ENCODE peak calls at places on chromosomes 7 and 10, in seven cellular contexts. O is adipocyte, H is upper lobe of left lung, T is neural progenitor cell, Y is ascending aorta, M is mammary epithelial cell, X is aorta. R is an unnamed sample. For H3K4me1, the result is how much of the 10 kb centered on the place peaks cover.

GRCh38 chr10:35386594-35387174 is 50.4 kb downstream of the CCNY start:
- DNase-seq in O (peak), H (no peak), T (peak), Y (no peak), M (no peak), X (no peak), R (no peak)

GRCh38 chr7:22872087-22872807 is 49.6 kb upstream of the TOMM7 start:
- DNase-seq in O (no peak), H (no peak), T (no peak), Y (no peak), M (no peak), X (no peak), R (no peak)

GRCh38 chr7:35257251-35258124 is 3.6 kb upstream of the TBX20 start:
- DNase-seq in O (no peak), H (no peak), T (peak), Y (no peak), M (no peak), X (no peak), R (no peak)

GRCh38 chr7:4878336-4879335 is 4.9 kb downstream of the RADIL start:
- DNase-seq in O (no peak), H (no peak), T (no peak), Y (no peak), M (peak), X (no peak), R (peak)

GRCh38 chr7:66869660-66870450 is 51.2 kb upstream of the TMEM248 start:
- DNase-seq in O (no peak), H (no peak), T (no peak), Y (no peak), M (no peak), X (no peak), R (no peak)

GRCh38 chr10:31623466-31623865 is 304.4 kb downstream of the ZEB1 start:
- DNase-seq in O (peak), H (no peak), T (no peak), Y (no peak), M (no peak), X (no peak), R (no peak)

GRCh38 chr10:122344741-122345258 is 29.7 kb upstream of the PLEKHA1 start:
- DNase-seq in O (peak), H (no peak), T (no peak), Y (peak), M (no peak), X (no peak), R (no peak)

GRCh38 chr10:4635394-4635793 is 190.6 kb upstream of the AKR1E2 start:
- DNase-seq in O (no peak), H (no peak), T (no peak), Y (no peak), M (no peak), X (no peak), R (no peak)

GRCh38 chr10:43206391-43207235 is 60.3 kb downstream of the RASGEF1A start:
- DNase-seq in O (no peak), H (peak), T (no peak), Y (peak), M (no peak), X (peak), R (peak)

GRCh38 chr7:41816111-41816510 is 113.2 kb upstream of the INHBA start:
- DNase-seq in O (no peak), H (no peak), T (no peak), Y (no peak), M (no peak), X (no peak), R (no peak)

GRCh38 chr7:151866761-151867650 is 9.9 kb downstream of the PRKAG2 start:
- DNase-seq in O (no peak), H (no peak), T (no peak), Y (no peak), M (no peak), X (peak), R (no peak)

GRCh38 chr7:138460176-138460648 is at the start of gene TRIM24:
- DNase-seq in O (no peak), H (peak), T (no peak), Y (no peak), M (no peak), X (peak), R (peak)

GRCh38 chr10:103967433-103968142 is 648 bp downstream of the SLK start:
- DNase-seq in O (peak), H (peak), T (peak), Y (peak), M (peak), X (no peak), R (no peak)

GRCh38 chr7:144717720-144718119 is 118.1 kb downstream of the TPK1 start:
- DNase-seq in O (no peak), H (no peak), T (no peak), Y (no peak), M (no peak), X (no peak), R (no peak)

GRCh38 chr7:142391191-142391992 is 133.5 kb upstream of the PRSS58 start:
- DNase-seq in O (peak), H (no peak), T (peak), Y (no peak), M (peak), X (no peak), R (no peak)

GRCh38 chr7:41116817-41117216 is 586.1 kb downstream of the INHBA start:
- DNase-seq in O (no peak), H (no peak), T (no peak), Y (no peak), M (peak), X (no peak), R (no peak)

DNA sequence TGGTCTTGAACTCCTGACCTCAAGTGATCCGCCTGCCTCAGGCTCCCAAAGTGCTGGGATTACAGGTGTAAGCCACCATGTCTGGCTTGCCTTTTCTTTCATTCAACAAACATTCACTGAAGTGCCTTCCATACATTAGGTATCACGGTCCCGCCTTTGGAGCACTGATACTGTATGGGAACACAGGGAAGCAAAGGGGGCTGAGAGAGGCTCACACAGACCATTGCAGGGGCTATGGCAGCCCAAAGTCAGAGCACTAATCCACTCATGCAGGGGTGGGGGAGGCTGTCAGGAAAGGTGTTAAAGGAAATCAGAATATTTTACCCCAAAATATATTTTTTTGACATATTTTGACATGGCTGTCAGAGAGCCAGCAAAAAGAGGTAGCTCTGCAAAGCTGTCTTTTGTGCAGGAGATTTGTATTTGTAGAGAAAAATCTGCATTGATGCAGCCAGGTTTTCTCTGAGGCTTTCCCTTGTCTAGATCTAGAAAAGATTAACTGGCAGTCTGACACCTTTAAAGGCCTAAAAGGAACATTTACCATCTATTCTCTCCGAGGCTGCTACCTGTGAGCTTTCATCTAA is 42.0 kb upstream of the PDLIM1 start:
- DNase-seq in O (no peak), H (no peak), T (no peak), Y (no peak), M (no peak), X (no peak), R (no peak)
- H3K4me1 ChIP-seq in O (under half), H (under half), T (under half), Y (half or more), M (under half), X (under half), R (under half)

GRCh38 chr10:15351099-15351820 is 19.8 kb downstream of the FAM171A1 start:
- DNase-seq in O (no peak), H (no peak), T (no peak), Y (peak), M (no peak), X (no peak), R (no peak)
- H3K4me1 ChIP-seq in O (under half), H (under half), T (under half), Y (under half), M (under half), X (under half), R (under half)

GRCh38 chr7:75985518-75986146 is 8.8 kb downstream of the TMEM120A start:
- DNase-seq in O (no peak), H (no peak), T (no peak), Y (no peak), M (no peak), X (peak), R (peak)
- H3K4me1 ChIP-seq in O (under half), H (under half), T (under half), Y (under half), M (under half), X (under half), R (under half)

GRCh38 chr10:79328147-79328701 is 19.0 kb upstream of the PPIF start:
- DNase-seq in O (no peak), H (no peak), T (no peak), Y (no peak), M (no peak), X (no peak), R (no peak)
- H3K4me1 ChIP-seq in O (under half), H (under half), T (under half), Y (under half), M (under half), X (under half), R (under half)

DNA sequence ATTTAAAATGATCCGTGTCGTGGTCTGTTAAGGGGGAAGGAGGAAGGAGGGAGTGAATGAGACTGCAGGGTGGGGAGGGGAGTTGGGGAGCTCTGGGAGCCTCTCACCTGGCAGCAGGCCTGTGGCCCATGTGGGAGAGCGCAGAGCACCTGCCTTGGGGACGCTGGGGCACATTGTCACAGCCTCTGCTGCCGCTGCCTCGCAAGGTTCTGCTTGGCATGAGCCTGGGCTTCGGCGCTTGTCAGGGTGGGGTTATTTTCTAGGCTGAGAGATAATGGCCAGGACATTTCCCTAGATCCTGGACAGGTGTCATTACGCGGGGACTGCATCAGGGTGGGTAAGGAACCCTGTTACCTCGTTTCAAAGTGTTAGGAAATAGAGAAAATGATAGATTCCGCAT is 2.2 kb upstream of the SUN1 start:
- DNase-seq in O (no peak), H (no peak), T (no peak), Y (no peak), M (no peak), X (no peak), R (no peak)
- H3K4me1 ChIP-seq in O (half or more), H (half or more), T (under half), Y (half or more), M (under half), X (under half), R (half or more)

DNA sequence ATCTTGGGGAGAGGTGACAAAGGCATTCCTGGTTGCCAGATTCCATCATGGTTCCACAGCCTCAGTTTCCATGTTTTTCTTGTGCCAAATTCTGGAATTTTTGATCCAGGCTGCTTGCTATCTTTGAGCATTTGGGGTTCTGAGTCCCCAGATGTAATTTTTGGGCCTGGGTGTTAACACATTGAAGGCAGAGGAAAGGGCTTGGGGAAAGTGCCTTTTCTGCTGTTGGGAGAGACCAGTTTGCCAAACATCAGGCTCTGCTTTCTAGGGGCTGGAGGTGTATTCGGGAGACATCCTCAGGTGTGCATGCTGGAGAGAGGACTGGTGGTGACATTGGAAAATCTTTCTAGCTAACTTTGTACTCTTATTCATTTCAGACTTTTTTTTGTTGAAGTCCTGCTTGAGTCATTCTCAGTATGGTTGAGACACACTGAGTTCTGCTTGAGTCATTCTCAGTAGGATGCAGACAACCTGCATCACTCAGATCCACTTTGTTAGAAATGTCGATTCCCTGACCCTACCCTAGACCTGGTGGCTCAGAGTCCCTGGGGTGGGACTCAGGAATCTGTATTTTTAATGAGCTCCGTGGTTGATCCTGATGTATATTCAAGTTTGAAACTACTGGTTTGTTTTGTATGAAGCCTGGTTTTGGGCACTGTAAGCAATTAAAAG is 101.0 kb downstream of the LRMDA start:
- DNase-seq in O (no peak), H (no peak), T (no peak), Y (no peak), M (peak), X (no peak), R (no peak)
- H3K4me1 ChIP-seq in O (under half), H (under half), T (under half), Y (under half), M (under half), X (under half), R (under half)

DNA sequence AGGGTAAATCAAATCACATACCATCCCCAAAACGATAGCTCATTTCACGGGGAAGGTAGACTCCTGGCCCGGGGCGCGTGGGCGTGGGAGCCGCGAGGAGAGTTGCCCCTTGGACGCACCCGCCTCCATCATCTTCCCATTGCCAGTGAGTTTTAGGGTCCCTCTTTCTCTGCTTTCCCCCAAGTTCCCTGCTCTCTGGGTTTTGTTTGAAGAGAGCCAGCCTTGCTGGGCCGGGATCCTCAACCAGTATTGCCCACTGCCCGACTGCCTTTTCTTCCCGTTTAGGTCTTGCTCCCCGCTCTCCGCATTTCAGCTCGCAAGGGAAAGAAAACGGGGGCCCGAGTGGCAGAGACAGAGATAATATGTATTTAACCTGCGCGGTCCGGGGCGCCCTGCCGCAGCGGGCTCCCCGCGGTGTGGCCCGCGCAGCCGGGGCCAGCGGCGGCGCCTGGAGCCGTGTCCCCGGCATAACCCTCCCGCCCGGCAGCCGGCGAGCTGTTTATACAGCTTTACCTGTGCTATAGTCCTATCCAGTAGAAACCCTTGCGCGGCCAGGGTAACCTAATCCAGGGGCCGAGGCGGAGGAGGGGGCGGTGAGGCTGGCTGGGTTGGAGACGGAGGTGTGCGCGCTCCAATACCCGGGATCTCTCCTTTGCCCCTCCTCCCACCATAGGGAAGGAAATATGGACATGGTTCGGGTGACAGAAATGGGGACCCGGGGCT is 5.2 kb upstream of the GATA3 start:
- DNase-seq in O (no peak), H (no peak), T (peak), Y (no peak), M (peak), X (no peak), R (no peak)
- H3K4me1 ChIP-seq in O (under half), H (half or more), T (half or more), Y (under half), M (under half), X (under half), R (half or more)

DNA sequence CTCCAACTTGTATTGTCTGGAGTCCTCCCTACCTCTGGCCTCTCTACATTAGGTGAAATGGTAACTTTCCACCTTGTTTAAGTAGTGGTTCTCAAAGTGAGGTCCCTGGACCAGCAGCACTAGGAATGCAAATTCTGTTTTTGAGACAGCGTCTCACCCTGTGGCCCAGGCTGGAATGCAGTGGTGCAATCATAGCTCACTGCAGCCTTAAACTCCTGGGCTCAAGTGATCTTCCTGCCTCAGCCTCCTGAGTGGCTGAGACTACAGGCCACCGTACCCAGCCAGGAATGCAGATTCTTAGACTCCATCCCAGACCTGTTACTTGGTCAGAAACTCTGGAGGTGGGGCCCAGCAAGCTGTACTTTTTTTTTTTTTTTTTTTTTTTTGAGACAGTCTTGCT is 6.8 kb upstream of the TBL2 start:
- DNase-seq in O (peak), H (no peak), T (no peak), Y (no peak), M (no peak), X (no peak), R (no peak)
- H3K4me1 ChIP-seq in O (under half), H (under half), T (under half), Y (under half), M (under half), X (under half), R (under half)

GRCh38 chr10:124035306-124035927 is 58.0 kb downstream of the CHST15 start:
- DNase-seq in O (no peak), H (no peak), T (no peak), Y (no peak), M (no peak), X (no peak), R (no peak)
- H3K4me1 ChIP-seq in O (under half), H (under half), T (under half), Y (under half), M (under half), X (under half), R (under half)

GRCh38 chr10:110994406-110994805 is 75.0 kb downstream of the SHOC2 start:
- DNase-seq in O (no peak), H (no peak), T (no peak), Y (no peak), M (no peak), X (no peak), R (no peak)
- H3K4me1 ChIP-seq in O (under half), H (under half), T (under half), Y (under half), M (under half), X (under half), R (under half)